ENCODE peak calls at places on chromosomes 13 and 19, in eight cellular contexts. W is AG04450, L is SK-N-SH, Z is colonic mucosa, U is HFFc6, O is progenitor cell of endocrine pancreas, R is uterus, F is testis. V is an unnamed sample.
A peak's percentile ranks its signal among the peaks of the same experiment; 100 is the strongest.

GRCh38 chr19:42201489-42202289 is 15.8 kb downstream of the DEDD2 start:
- DNase-seq in O (no peak), R (no peak), Z (no peak), F (no peak), W (no peak), U (no peak), L (no peak), V (peak; percentile 32)

GRCh38 chr13:113836917-113837553 is 26.8 kb downstream of the GAS6 start:
- DNase-seq in W (peak; percentile 62), U (peak; percentile 92), Z (peak; percentile 53), L (peak; percentile 61), F (peak; percentile 80), R (peak; percentile 79), O (no peak), V (peak; percentile 76)

GRCh38 chr13:51357928-51358595 is 18.6 kb downstream of the SERPINE3 start:
- DNase-seq in L (no peak), U (no peak), W (no peak), Z (no peak), R (no peak), O (no peak), F (no peak), V (no peak)

GRCh38 chr19:41373993-41374392 is 2.3 kb upstream of the TMEM91 start:
- DNase-seq in R (peak; percentile 87), Z (peak; percentile 76), O (no peak), U (peak; percentile 72), L (peak; percentile 94), W (peak; percentile 89), F (peak; percentile 89), V (peak; percentile 90)

GRCh38 chr19:11191273-11191755 is 6.0 kb downstream of the KANK2 start:
- DNase-seq in U (peak; percentile 86), O (no peak), F (peak; percentile 67), R (peak; percentile 68), W (no peak), L (peak; percentile 71), Z (peak; percentile 58), V (peak; percentile 83)

GRCh38 chr19:48123907-48124675 is 13.5 kb upstream of the PLA2G4C start:
- DNase-seq in U (peak; percentile 35), W (peak; percentile 15), Z (no peak), O (no peak), F (peak; percentile 91), R (no peak), L (no peak), V (no peak)

GRCh38 chr13:112605531-112605990 is 17.6 kb upstream of the TUBGCP3 start:
- DNase-seq in U (peak; percentile 76), Z (no peak), F (no peak), L (no peak), O (no peak), W (no peak), R (no peak), V (no peak)

GRCh38 chr19:18474366-18474887 is 36.5 kb upstream of the ISYNA1 start:
- DNase-seq in Z (no peak), L (no peak), U (no peak), R (peak; percentile 14), W (no peak), O (no peak), F (no peak), V (no peak)

GRCh38 chr19:48192750-48193149 is 22.3 kb downstream of the ZSWIM9 start:
- DNase-seq in O (no peak), F (no peak), W (no peak), R (no peak), U (no peak), L (no peak), Z (no peak), V (no peak)

GRCh38 chr13:47000166-47000565 is 103.3 kb upstream of the HTR2A start:
- DNase-seq in R (no peak), U (no peak), W (no peak), Z (no peak), L (no peak), O (no peak), F (no peak), V (no peak)

GRCh38 chr13:24684600-24684998 is 4.4 kb downstream of the ATP12A start:
- DNase-seq in L (no peak), Z (no peak), O (no peak), W (no peak), F (no peak), U (no peak), R (no peak), V (no peak)

GRCh38 chr13:97446448-97446847 is 12.5 kb downstream of the RAP2A start:
- DNase-seq in Z (no peak), L (no peak), R (no peak), W (no peak), O (no peak), F (no peak), U (no peak), V (no peak)

GRCh38 chr13:36418022-36418805 is 14.1 kb upstream of the CCNA1 start:
- DNase-seq in F (no peak), O (no peak), L (no peak), W (no peak), R (no peak), U (peak; percentile 16), Z (no peak), V (no peak)

GRCh38 chr19:33064117-33064777 is 441 bp downstream of the RHPN2 start:
- DNase-seq in W (no peak), R (no peak), U (no peak), Z (peak; percentile 56), L (peak; percentile 84), O (peak; percentile 59), F (no peak), V (no peak)

GRCh38 chr13:93217701-93218100 is 8.9 kb upstream of the GPC6 start:
- DNase-seq in F (no peak), Z (no peak), W (no peak), O (no peak), U (no peak), L (no peak), R (no peak), V (no peak)

GRCh38 chr19:39731685-39732084 is 6.1 kb downstream of the CLC start:
- DNase-seq in W (no peak), R (no peak), O (no peak), F (no peak), Z (no peak), L (no peak), U (no peak), V (no peak)

GRCh38 chr19:48874309-48875135 is 2.3 kb downstream of the PPP1R15A start:
- DNase-seq in L (no peak), W (no peak), U (peak; percentile 71), O (no peak), R (peak; percentile 49), F (no peak), Z (peak; percentile 65), V (no peak)

GRCh38 chr13:110138009-110138699 is 168.8 kb downstream of the COL4A1 start:
- DNase-seq in U (peak; percentile 73), L (peak; percentile 79), O (peak; percentile 45), W (no peak), Z (peak; percentile 53), R (peak; percentile 63), F (peak; percentile 53), V (peak; percentile 61)

GRCh38 chr19:29302002-29302928 is 89.3 kb upstream of the UQCRFS1 start:
- DNase-seq in R (no peak), F (no peak), O (no peak), L (no peak), Z (no peak), W (no peak), U (no peak), V (no peak)

GRCh38 chr19:15934332-15935078 is at the start of gene CYP4F11:
- DNase-seq in L (no peak), Z (peak; percentile 89), W (no peak), U (no peak), R (peak; percentile 30), O (no peak), F (peak; percentile 83), V (peak; percentile 73)

GRCh38 chr19:45885556-45886426 is at the start of gene IRF2BP1:
- DNase-seq in W (peak; percentile 81), Z (peak; percentile 94), O (peak; percentile 80), L (peak; percentile 91), U (peak; percentile 91), F (peak; percentile 96), R (peak; percentile 93), V (peak; percentile 94)
- TF ChIP-seq CTCF in W (no peak), Z (no peak), O (no peak), L (no peak), U (peak; percentile 11), F (peak; percentile 1), R (peak; percentile 36), V (peak; percentile 7)

DNA sequence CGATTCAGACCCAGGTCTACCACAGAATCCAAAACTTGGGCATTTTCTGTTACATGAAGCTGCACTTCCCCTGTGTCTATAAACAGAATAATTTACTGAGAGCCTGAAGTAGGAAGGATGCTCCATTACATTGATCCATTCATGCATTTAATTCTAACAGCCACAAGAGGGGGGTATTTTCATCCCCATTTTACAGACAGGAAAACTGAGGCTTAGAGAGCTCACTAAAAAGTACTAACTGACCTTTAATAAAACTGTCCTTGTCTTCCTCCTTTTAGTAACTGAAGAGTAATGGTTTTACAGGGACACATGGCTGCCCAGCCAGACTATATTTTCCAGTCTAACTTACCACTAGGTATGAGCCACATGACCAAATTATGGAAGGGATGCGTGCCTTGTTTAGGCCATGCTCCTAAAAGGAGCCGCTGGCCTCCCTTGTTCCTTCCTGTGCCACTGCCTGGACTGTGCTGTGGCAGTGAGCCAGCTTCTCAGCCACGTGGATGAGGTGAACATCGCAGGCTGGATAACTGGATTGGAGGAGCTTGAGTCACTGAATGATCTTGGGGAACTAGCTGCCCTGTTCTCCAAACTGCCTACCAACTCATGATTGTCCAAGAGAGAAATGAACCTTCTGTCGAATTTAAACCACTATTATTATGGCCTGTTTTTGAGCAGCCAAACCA is 108.3 kb downstream of the DOCK9 start:
- DNase-seq in F (peak; percentile 19), U (no peak), L (no peak), W (no peak), O (no peak), Z (no peak), R (no peak), V (peak; percentile 28)
- TF ChIP-seq CTCF in F (no peak), U (peak; percentile 71), L (peak; percentile 58), W (peak; percentile 25), O (peak; percentile 32), Z (no peak), R (peak; percentile 5), V (peak; percentile 14)

DNA sequence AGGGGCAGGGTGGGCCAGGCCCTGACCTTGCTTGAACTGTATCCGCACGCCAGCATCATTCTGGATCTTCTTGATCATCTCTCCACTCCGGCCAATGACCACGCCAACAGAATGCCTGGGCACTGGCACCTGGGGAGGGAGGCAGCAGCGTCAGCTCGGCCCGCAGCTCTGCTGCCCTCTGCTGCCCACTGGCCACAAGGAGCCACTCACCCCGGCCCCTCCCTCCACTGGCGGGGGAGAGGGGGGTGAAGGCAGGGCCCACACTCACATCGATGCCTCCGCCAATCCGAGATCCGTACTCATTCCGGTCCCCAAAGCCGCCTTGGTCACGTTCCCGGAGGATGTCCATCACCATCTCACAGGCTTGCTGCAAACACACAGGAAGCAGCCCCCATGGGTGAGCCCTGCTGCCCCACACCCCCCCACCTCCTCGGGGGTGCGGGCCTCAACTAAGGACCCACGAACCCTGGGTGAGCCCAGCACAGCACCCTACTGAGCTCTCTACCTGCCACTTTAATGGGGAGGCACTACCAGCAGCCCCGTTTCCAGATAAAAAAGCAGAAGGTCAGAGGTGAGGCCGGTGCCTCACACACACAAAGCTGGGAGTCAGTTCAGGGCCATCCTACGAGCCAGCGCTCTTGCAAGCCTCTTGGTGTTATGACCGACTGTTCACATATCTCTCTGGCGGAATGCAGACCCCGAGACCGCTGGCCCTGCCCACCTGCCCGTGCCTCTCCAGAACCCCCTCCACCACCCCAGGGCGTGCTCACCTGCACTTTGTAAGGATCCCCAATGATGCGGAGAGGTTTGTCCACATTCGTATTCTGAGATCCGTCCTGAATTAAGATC is 6.7 kb downstream of the KHSRP start:
- DNase-seq in F (peak; percentile 55), W (no peak), O (no peak), R (peak; percentile 66), U (no peak), Z (no peak), L (peak; percentile 84), V (no peak)
- TF ChIP-seq CTCF in F (peak; percentile 32), W (peak; percentile 40), O (peak; percentile 44), R (peak; percentile 53), U (peak; percentile 62), Z (no peak), L (peak; percentile 57), V (peak; percentile 56)

GRCh38 chr13:69092615-69093322 is 1014.9 kb upstream of the ATXN8OS start:
- DNase-seq in U (no peak), R (no peak), O (no peak), L (no peak), Z (no peak), W (no peak), F (no peak), V (no peak)
- TF ChIP-seq CTCF in U (no peak), R (no peak), O (no peak), L (no peak), Z (no peak), W (no peak), F (no peak), V (no peak)